ENCODE peak calls at places on chromosomes 4 and X, in ten cellular contexts. K is OCI-M1; S is NCI-H1105 treated with DMSO at 0.1 percent for 48 hours; X is H7; A is A549; U is activated T-helper 1 cell treated with anti-CD3 and anti-CD28 coated beads, Interleukin-2, amount 50 U/mL, for 16 hours; J is substantia nigra; T is GM20000; B is stomach; M is NCI-H187. Z is an unnamed sample.

GRCh38 chrX:109270580-109271484 is 211.1 kb downstream of the GUCY2F start:
- DNase-seq in X (no peak), K (peak), S (peak), A (no peak), M (no peak), U (no peak), B (peak), T (peak), J (no peak), Z (no peak)

GRCh38 chrX:83511208-83511607 is 3.1 kb downstream of the POU3F4 start:
- DNase-seq in B (no peak), S (no peak), J (no peak), M (no peak), A (no peak), K (no peak), X (peak), U (no peak), T (no peak), Z (no peak)

GRCh38 chr4:184100297-184100885 is 117.3 kb downstream of the ENPP6 start:
- DNase-seq in X (peak), B (peak), M (peak), U (no peak), S (no peak), K (peak), T (no peak), A (peak), J (peak), Z (no peak)

GRCh38 chr4:87498446-87498900 is 30.7 kb downstream of the SPARCL1 start:
- DNase-seq in B (no peak), S (no peak), A (no peak), U (no peak), J (no peak), X (no peak), T (peak), K (peak), M (no peak), Z (no peak)

GRCh38 chr4:54902261-54902660 is 223.1 kb downstream of the KDR start:
- DNase-seq in B (no peak), X (no peak), M (no peak), U (no peak), A (no peak), J (no peak), K (no peak), T (no peak), S (no peak), Z (no peak)

GRCh38 chr4:128350449-128351045 is 62.9 kb upstream of the PGRMC2 start:
- DNase-seq in B (no peak), T (no peak), M (no peak), X (no peak), J (no peak), S (no peak), K (no peak), U (no peak), A (no peak), Z (no peak)

GRCh38 chrX:37921758-37922157 is 74.4 kb upstream of the DYNLT3 start:
- DNase-seq in J (no peak), S (no peak), K (no peak), T (no peak), X (no peak), M (no peak), U (no peak), B (no peak), A (no peak), Z (no peak)

GRCh38 chr4:143375326-143376073 is 38.8 kb downstream of the GAB1 start:
- DNase-seq in T (no peak), M (no peak), K (peak), B (no peak), X (no peak), S (no peak), J (peak), U (no peak), A (no peak), Z (no peak)

GRCh38 chr4:41359069-41359769 is 102.5 kb downstream of the UCHL1 start:
- DNase-seq in J (no peak), K (no peak), B (no peak), M (no peak), X (peak), T (no peak), S (no peak), U (no peak), A (peak), Z (no peak)

GRCh38 chrX:2500681-2501151 is at the start of the genes DHRSX and ZBED1:
- DNase-seq in X (peak), M (no peak), K (no peak), S (no peak), A (peak), T (peak), J (no peak), U (peak), B (peak), Z (peak)

GRCh38 chr4:152479428-152480026 is 56.4 kb downstream of the FBXW7 start:
- DNase-seq in S (no peak), B (no peak), K (peak), M (no peak), T (no peak), A (no peak), J (no peak), X (no peak), U (no peak), Z (no peak)

GRCh38 chr4:13137400-13137799 is 346.7 kb downstream of the RAB28 start:
- DNase-seq in X (no peak), S (no peak), M (no peak), K (no peak), B (no peak), T (no peak), J (no peak), U (no peak), A (no peak), Z (no peak)

GRCh38 chrX:69218407-69218806 is 53.2 kb upstream of the PJA1 start:
- DNase-seq in S (no peak), M (no peak), X (no peak), J (no peak), T (no peak), B (no peak), A (no peak), U (no peak), K (no peak), Z (no peak)

GRCh38 chr4:153159728-153160221 is 44.5 kb upstream of the TRIM2 start:
- DNase-seq in S (no peak), K (peak), M (no peak), U (no peak), J (no peak), A (no peak), B (no peak), T (no peak), X (no peak), Z (no peak)

GRCh38 chr4:2714071-2714770 is 41.9 kb downstream of the TNIP2 start:
- DNase-seq in K (no peak), B (no peak), T (no peak), S (no peak), J (no peak), X (no peak), U (no peak), A (no peak), M (peak), Z (no peak)

GRCh38 chr4:89640620-89641366 is 196.2 kb downstream of the SNCA start:
- DNase-seq in U (no peak), K (peak), X (peak), A (peak), M (no peak), B (no peak), J (no peak), T (no peak), S (no peak), Z (no peak)

GRCh38 chr4:176123710-176124407 is 58.2 kb downstream of the WDR17 start:
- DNase-seq in X (peak), J (no peak), M (no peak), B (peak), K (peak), A (no peak), S (no peak), T (peak), U (no peak), Z (no peak)

Z was measured in effector memory CD4-positive, alpha-beta T cell.